ENCODE peak calls at places on chromosome 19, in five cellular contexts. E is mesendoderm, K is IMR-90, J is H1, G is H9. Q is an unnamed sample.

GRCh38 chr19:4596033-4596904 is 36.8 kb upstream of the SEMA6B start:
- DNase-seq in G (peak; percentile 77), E (no peak), K (no peak), J (no peak), Q (no peak)

GRCh38 chr19:5881543-5882299 is 11.4 kb upstream of the FUT5 start:
- DNase-seq in J (no peak), E (no peak), K (no peak), G (no peak), Q (no peak)

GRCh38 chr19:15123900-15124299 is 16.7 kb downstream of the SYDE1 start:
- DNase-seq in K (no peak), G (no peak), E (no peak), J (no peak), Q (no peak)

GRCh38 chr19:57280913-57281425 is 684 bp downstream of the ZNF460 start:
- DNase-seq in G (no peak), K (no peak), J (no peak), E (no peak), Q (no peak)

GRCh38 chr19:4732680-4733114 is 9.1 kb upstream of the DPP9 start:
- DNase-seq in E (peak; percentile 86), G (peak; percentile 82), K (peak; percentile 57), J (peak; percentile 66), Q (peak; percentile 59)

GRCh38 chr19:50925734-50926133 is 14.5 kb upstream of the KLK4 start:
- DNase-seq in K (no peak), J (no peak), E (no peak), G (no peak), Q (no peak)

GRCh38 chr19:343451-343931 is 1.1 kb downstream of the MIER2 start:
- DNase-seq in G (no peak), J (no peak), K (no peak), E (no peak), Q (no peak)

GRCh38 chr19:32563761-32564160 is 17.2 kb upstream of the PDCD5 start:
- DNase-seq in K (no peak), E (no peak), G (no peak), J (no peak), Q (no peak)

GRCh38 chr19:389246-389934 is 19.6 kb downstream of the C2CD4C start:
- DNase-seq in G (no peak), K (no peak), E (no peak), J (peak; percentile 43), Q (no peak)

GRCh38 chr19:49890349-49891311 is 6.1 kb downstream of the IL4I1 start:
- DNase-seq in G (peak; percentile 88), J (peak; percentile 95), E (no peak), K (no peak), Q (peak; percentile 54)

GRCh38 chr19:38683393-38684077 is 36.1 kb downstream of the ACTN4 start:
- DNase-seq in K (peak; percentile 85), E (peak; percentile 98), G (peak; percentile 96), J (peak; percentile 83), Q (no peak)

GRCh38 chr19:23101241-23101640 is 15.6 kb upstream of the ZNF730 start:
- DNase-seq in G (no peak), K (no peak), E (no peak), J (no peak), Q (no peak)

GRCh38 chr19:48043675-48044258 is at the start of gene CABP5:
- DNase-seq in K (no peak), J (no peak), G (no peak), E (no peak), Q (no peak)

GRCh38 chr19:15337202-15337601 is 4.9 kb upstream of the BRD4 start:
- DNase-seq in J (no peak), E (no peak), G (no peak), K (peak; percentile 80), Q (no peak)

GRCh38 chr19:29840066-29840950 is 28.5 kb downstream of the CCNE1 start:
- DNase-seq in J (no peak), K (no peak), G (no peak), E (no peak), Q (no peak)

GRCh38 chr19:8221161-8221560 is 12.0 kb downstream of the CERS4 start:
- DNase-seq in J (no peak), K (no peak), G (no peak), E (no peak), Q (no peak)

GRCh38 chr19:33811736-33812387 is 15.2 kb downstream of the KCTD15 start:
- DNase-seq in K (peak; percentile 19), E (no peak), J (no peak), G (no peak), Q (no peak)

GRCh38 chr19:38869160-38869835 is 8.8 kb downstream of the RINL start:
- DNase-seq in K (no peak), E (peak; percentile 11), G (peak; percentile 46), J (peak; percentile 67), Q (no peak)

GRCh38 chr19:7441468-7442146 is 47.2 kb downstream of the PEX11G start:
- DNase-seq in J (no peak), K (no peak), E (no peak), G (no peak), Q (no peak)

GRCh38 chr19:5628470-5628869 is 5.6 kb downstream of the SAFB start:
- DNase-seq in J (no peak), K (peak; percentile 64), E (no peak), G (no peak), Q (no peak)

GRCh38 chr19:991932-992669 is 8.0 kb downstream of the WDR18 start:
- DNase-seq in G (no peak), J (no peak), K (no peak), E (no peak), Q (no peak)

GRCh38 chr19:36258028-36258875 is 43.3 kb downstream of the ZNF146 start:
- DNase-seq in G (no peak), K (no peak), E (no peak), J (no peak), Q (no peak)
- H3K4me2 ChIP-seq in G (peak overlapping the region; percentile 51), K (no peak overlapping the region), E (no peak overlapping the region), J (no peak overlapping the region), Q (no peak overlapping the region)

DNA sequence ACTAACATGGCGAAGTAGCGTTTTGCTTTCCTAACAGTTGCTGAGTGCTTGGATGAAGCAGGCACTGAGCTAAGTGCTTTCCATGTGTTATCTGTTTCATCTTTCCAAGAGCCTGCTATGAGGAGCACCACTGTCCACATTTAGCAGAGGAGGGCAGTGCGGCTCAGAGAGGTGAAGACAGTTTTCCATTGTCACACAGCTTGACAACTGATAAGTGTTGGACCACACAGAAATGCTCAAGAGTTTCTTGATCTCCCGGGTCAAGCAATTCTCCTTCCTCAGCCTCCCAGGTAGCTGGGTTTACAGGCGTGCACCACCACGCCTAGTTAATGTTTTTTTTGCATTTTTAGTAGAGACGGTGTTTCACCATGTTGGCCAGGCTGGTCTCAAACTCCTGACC is 6.8 kb upstream of the CRTC1 start:
- DNase-seq in K (no peak), J (no peak), E (no peak), G (no peak), Q (no peak)
- H2BK15ac ChIP-seq in K (peak overlapping the region; percentile 24), J (no peak overlapping the region), E (no peak overlapping the region), G (no peak overlapping the region), Q (no peak overlapping the region)

GRCh38 chr19:45464274-45464673 is 3.5 kb upstream of the FOSB start:
- DNase-seq in K (no peak), J (no peak), G (no peak), E (no peak), Q (no peak)

GRCh38 chr19:45467456-45468158 is at the start of gene FOSB:
- DNase-seq in G (peak; percentile 93), J (peak; percentile 96), K (peak; percentile 92), E (peak; percentile 96), Q (peak; percentile 98)

GRCh38 chr19:45463241-45463640 is 4.6 kb upstream of the FOSB start:
- DNase-seq in K (no peak), G (no peak), J (no peak), E (no peak), Q (no peak)

GRCh38 chr19:45467115-45467455 is 711 bp upstream of the FOSB start:
- DNase-seq in G (no peak), K (no peak), E (peak; percentile 46), J (no peak), Q (no peak)

DNA sequence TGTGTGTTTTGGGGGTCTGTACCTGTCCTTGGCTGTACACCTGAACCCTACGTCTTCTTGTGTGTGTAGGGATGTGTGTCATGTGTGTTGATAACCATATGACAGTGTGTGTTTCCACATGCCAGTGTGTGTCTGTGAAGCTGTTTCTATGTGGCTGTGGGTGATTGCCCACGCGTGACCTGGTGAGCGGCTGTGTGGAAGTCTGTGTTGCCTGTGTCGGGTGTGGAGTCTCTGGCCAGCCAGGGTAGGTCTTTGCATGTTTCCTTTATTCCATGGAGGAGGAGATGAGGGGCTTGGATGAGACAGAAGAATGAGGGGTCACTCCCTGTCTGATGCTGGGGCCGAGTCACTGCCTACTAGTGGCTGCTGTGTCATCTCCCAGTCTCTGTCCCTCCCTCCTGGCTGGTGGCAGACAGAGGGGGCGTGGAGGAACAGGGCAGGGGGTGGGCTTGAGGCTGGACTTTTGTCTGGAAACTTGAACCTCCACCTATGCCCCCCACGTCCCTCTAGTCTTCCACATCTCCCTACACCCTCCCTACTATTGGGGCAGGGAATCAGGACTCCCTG is 2.9 kb upstream of the FOSB start:
- DNase-seq in E (peak; percentile 70), G (no peak), J (no peak), K (no peak), Q (no peak)
- H3K4me2 ChIP-seq in E (no peak overlapping the region), G (no peak overlapping the region), J (no peak overlapping the region), K (no peak overlapping the region), Q (no peak overlapping the region)

GRCh38 chr19:13864513-13865242 is 12.3 kb upstream of the NANOS3 start:
- DNase-seq in J (no peak), K (no peak), G (no peak), E (no peak), Q (no peak)
- H2BK15ac ChIP-seq in J (peak overlapping the region; percentile 61), K (no peak overlapping the region), G (no peak overlapping the region), E (no peak overlapping the region), Q (peak overlapping the region; percentile 19)